ENCODE peak calls at places on chromosome 12, in nine cellular contexts. Y is A549, R is IMR-90, N is Panc1, S is lung, M is foreskin keratinocyte, D is spleen, U is MM.1S, X is heart left ventricle. Z is an unnamed sample. For H3K4me1, the result is how much of the 10 kb centered on the place peaks cover.

GRCh38 chr12:116813271-116814041 is 67.8 kb downstream of the HRK start:
- DNase-seq in M (peak), Y (no peak), X (no peak), S (no peak), D (no peak), N (no peak), U (no peak), R (peak), Z (no peak)

GRCh38 chr12:115370204-115370603 is 686.2 kb upstream of the TBX3 start:
- DNase-seq in S (no peak), Y (no peak), U (no peak), M (no peak), R (no peak), X (no peak), N (no peak), D (no peak), Z (no peak)

GRCh38 chr12:6264402-6265037 is 46.0 kb upstream of the PLEKHG6 start:
- DNase-seq in N (no peak), X (no peak), M (no peak), S (peak), R (no peak), Y (no peak), D (peak), U (no peak), Z (no peak)

GRCh38 chr12:59839514-59839913 is 243.7 kb downstream of the SLC16A7 start:
- DNase-seq in M (peak), X (no peak), S (no peak), N (no peak), U (no peak), Y (no peak), D (no peak), R (peak), Z (no peak)

GRCh38 chr12:89707992-89708792 is 446 bp downstream of the ATP2B1 start:
- DNase-seq in X (peak), M (no peak), R (peak), N (no peak), D (peak), S (peak), Y (peak), U (peak), Z (peak)

GRCh38 chr12:61009167-61009566 is 1251.0 kb upstream of the USP15 start:
- DNase-seq in X (no peak), U (no peak), Y (no peak), D (no peak), N (no peak), M (no peak), S (no peak), R (no peak), Z (no peak)

GRCh38 chr12:101697197-101697929 is at the start of gene CHPT1:
- DNase-seq in X (peak), R (peak), S (peak), U (peak), N (no peak), Y (peak), D (peak), M (no peak), Z (peak)

GRCh38 chr12:70919597-70920035 is 922 bp downstream of the PTPRR start:
- DNase-seq in S (no peak), Y (no peak), U (no peak), X (no peak), R (no peak), D (no peak), M (peak), N (no peak), Z (no peak)

GRCh38 chr12:22709292-22709691 is 84.3 kb downstream of the ETNK1 start:
- DNase-seq in M (peak), N (no peak), R (no peak), S (no peak), U (peak), D (no peak), Y (peak), X (no peak), Z (no peak)

GRCh38 chr12:55612646-55613045 is 24.0 kb upstream of the OR10P1 start:
- DNase-seq in M (no peak), X (no peak), D (no peak), S (no peak), R (no peak), U (peak), N (no peak), Y (no peak), Z (no peak)

GRCh38 chr12:55610598-55610997 is 26.1 kb upstream of the OR10P1 start:
- DNase-seq in X (no peak), U (no peak), Y (no peak), M (no peak), R (no peak), S (no peak), D (no peak), N (no peak), Z (no peak)

GRCh38 chr12:55619352-55620138 is 17.1 kb upstream of the OR10P1 start:
- DNase-seq in U (peak), M (peak), D (no peak), X (no peak), R (peak), N (peak), Y (peak), S (peak), Z (peak)

DNA sequence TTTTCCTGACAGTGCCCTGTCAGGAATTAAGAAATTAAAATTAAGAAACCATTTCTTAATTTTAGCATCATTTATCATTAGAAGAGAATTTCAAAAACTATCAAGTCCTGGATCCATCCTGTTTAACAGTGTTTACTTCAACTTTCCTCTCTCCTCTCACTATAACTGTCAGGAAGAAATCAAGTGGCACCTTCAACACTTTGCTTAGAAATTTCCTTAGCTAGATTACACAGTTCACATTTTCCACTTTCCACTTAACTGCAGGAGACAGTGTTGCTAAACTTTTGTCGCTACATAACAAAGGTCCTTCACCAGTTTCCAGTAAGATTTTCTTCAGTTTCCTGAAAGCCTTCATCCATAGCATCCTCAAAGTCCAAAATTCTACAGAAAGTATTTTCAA is 21.9 kb upstream of the OR10P1 start:
- DNase-seq in D (no peak), N (no peak), M (no peak), S (no peak), X (no peak), R (no peak), U (no peak), Y (no peak), Z (no peak)
- TF ChIP-seq CTCF in D (no peak), N (no peak), M (no peak), S (no peak), X (no peak), R (no peak), U (no peak), Y (no peak), Z (no peak)

DNA sequence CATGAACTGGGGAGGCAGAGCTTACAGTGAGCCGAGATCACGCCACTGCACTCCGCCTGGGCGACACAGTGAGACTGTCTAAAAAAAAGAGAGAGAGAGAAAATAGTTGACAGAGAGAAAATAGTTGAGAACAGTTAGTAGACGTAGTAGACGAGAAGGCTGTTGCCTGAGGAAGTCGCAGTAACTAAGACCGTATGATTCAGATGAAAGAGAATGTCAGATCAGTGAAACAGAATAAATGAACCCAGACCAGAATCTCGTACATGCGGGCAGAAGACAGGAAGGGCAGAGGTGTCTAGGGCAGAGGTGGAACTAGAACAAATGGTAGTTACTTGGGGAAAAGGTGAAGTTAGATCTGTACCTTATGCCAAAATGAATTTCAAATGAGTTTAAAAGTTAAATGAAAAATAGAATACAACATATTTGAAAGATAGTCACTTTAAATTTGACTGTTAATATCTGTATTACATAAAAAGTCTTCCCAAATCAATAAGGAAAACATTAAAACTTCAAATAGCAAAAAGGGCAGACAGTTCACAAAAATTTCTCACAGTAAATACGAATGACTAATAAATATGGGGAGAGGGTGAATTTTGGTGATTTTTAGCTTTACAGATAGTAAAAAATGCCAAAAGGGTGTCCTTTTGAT is 17.7 kb downstream of the MDM2 start:
- DNase-seq in Y (no peak), N (no peak), U (no peak), D (no peak), M (no peak), S (no peak), R (no peak), X (no peak), Z (no peak)
- H3K4me1 ChIP-seq in Y (under half), N (under half), U (under half), D (under half), M (under half), S (under half), R (under half), X (under half), Z (under half)

GRCh38 chr12:110372056-110372425 is 31.5 kb downstream of the ANAPC7 start:
- DNase-seq in S (no peak), X (no peak), U (no peak), N (no peak), M (no peak), Y (no peak), R (no peak), D (no peak), Z (no peak)

GRCh38 chr12:110370732-110371141 is 32.8 kb downstream of the ANAPC7 start:
- DNase-seq in D (peak), Y (no peak), N (no peak), U (no peak), S (no peak), M (peak), X (no peak), R (no peak), Z (no peak)

GRCh38 chr12:110371408-110372055 is 32.0 kb downstream of the ANAPC7 start:
- DNase-seq in U (no peak), S (peak), Y (no peak), R (no peak), D (peak), N (no peak), X (no peak), M (no peak), Z (no peak)

GRCh38 chr12:110367209-110367864 is 36.2 kb downstream of the ANAPC7 start:
- DNase-seq in X (no peak), N (no peak), S (no peak), M (no peak), Y (no peak), U (no peak), D (no peak), R (peak), Z (no peak)

DNA sequence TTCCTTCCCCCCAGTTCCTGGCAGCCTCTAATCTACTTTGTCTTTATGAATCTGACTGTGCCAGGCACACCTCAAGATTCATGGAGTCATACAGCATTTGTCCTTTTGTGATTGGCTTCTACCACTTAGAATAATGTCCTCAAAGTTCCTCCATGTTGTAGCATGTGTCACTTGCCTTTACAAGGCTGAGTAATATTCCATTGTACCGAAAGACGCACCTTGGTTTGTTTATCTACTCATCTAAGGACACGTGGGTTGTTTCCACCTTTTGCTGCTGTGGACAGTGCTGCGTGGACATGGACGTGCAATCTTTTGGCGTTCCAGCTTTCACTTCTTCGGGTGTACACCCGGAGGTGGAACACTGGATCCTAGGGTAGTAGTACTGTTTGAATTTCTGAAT is 33.5 kb downstream of the ANAPC7 start:
- DNase-seq in N (no peak), M (no peak), Y (no peak), S (no peak), U (no peak), R (no peak), X (no peak), D (no peak), Z (no peak)
- H3K27ac ChIP-seq in N (no peak), M (peak), Y (no peak), S (no peak), U (no peak), R (no peak), X (no peak), D (no peak), Z (no peak)

GRCh38 chr12:64694130-64695078 is 64.8 kb downstream of the GNS start:
- DNase-seq in N (no peak), S (no peak), R (no peak), U (no peak), Y (no peak), D (no peak), M (no peak), X (no peak), Z (no peak)

GRCh38 chr12:64691793-64692583 is 67.2 kb downstream of the GNS start:
- DNase-seq in M (no peak), R (peak), N (no peak), U (no peak), D (no peak), X (no peak), Y (no peak), S (no peak), Z (no peak)

GRCh38 chr12:64699504-64700115 is 59.6 kb downstream of the GNS start:
- DNase-seq in S (no peak), N (no peak), R (no peak), Y (no peak), X (no peak), U (no peak), D (peak), M (no peak), Z (no peak)

GRCh38 chr12:64695550-64695949 is 63.7 kb downstream of the GNS start:
- DNase-seq in R (no peak), S (no peak), N (no peak), X (no peak), Y (no peak), M (no peak), D (no peak), U (no peak), Z (no peak)

DNA sequence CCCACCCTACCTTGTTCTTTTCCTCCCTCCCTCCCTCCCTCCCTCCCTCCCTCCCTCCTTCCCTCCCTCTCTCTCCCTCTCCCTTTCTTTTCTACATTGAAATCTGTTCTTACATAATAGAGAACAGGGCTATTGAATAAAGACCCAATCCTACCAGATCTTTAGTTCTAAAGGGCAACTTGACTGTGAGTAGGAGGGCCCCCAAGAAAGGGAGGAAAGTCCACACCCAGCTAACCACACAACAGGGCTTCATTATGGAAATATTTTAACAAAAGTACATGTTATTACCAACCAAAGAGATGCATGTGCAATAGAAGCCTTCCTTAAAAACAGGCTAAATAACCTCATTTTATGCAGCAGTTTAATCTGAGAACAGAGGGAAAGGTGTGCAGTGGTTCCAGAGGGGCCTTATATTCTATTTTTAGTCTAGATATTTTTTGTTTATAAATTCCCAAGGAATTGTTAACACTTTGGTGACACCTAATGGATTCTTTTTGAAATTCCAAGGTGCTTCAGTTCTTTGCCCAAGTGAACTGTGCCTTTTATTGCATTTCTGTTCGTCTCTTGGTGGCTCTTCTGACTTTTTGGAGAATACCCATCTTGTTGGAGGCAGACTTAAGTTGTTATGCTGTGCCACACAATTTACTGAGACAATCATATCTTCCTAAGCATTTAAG is 63.0 kb downstream of the GNS start:
- DNase-seq in R (peak), Y (peak), N (no peak), X (no peak), U (no peak), S (no peak), D (no peak), M (no peak), Z (no peak)
- TF ChIP-seq CTCF in R (peak), Y (peak), N (peak), X (peak), U (no peak), S (no peak), D (no peak), M (peak), Z (no peak)

DNA sequence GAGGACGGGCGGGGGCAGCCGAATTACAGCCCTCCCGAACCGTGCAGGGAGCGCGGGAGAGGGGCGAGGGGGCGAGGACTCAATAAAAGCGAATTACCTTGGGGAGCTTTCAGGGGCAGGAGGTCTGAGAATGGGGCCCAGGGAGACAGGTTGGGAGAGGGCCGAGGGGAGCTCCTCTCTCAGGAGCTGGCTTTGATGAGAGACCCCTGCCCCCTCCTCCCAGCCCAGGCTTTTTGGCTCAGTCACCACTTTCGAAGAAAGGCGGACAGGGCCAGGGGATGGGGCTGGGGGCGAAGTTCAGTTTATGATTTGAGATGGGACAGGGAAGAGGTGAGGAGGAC is 783 bp downstream of the HOXC9 start:
- DNase-seq in M (no peak), U (no peak), D (no peak), Y (no peak), N (no peak), X (no peak), R (no peak), S (no peak), Z (no peak)
- H3K4me1 ChIP-seq in M (under half), U (under half), D (under half), Y (under half), N (under half), X (under half), R (under half), S (under half), Z (under half)

GRCh38 chr12:122460061-122460460 is 37.6 kb upstream of the CLIP1 start:
- DNase-seq in Y (no peak), N (no peak), X (no peak), M (no peak), R (no peak), D (no peak), U (no peak), S (no peak), Z (no peak)
- H3K27ac ChIP-seq in Y (peak), N (no peak), X (no peak), M (no peak), R (no peak), D (no peak), U (peak), S (no peak), Z (no peak)

DNA sequence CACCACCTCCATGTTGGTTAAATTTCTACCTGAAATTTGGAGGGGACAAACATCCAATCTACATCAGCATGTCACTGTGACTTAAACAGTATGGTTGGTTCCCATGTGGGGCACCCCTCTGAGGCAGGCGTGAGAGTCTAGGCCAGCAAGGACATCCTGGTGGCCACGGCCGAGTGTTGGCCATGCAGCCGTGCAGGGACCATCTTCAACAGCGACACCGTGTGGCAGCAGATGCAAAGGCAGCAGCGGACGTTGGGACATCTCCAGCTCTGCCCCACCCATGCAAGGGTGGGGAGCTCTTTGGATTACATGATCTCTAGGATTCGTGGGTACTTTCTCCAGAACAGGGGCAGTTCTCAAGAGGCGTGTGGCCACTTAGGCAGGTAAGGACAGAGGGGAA is 49.8 kb downstream of the NOC4L start:
- DNase-seq in D (no peak), M (no peak), R (no peak), N (no peak), S (no peak), U (no peak), Y (peak), X (no peak), Z (no peak)
- TF ChIP-seq CTCF in D (peak), M (peak), R (no peak), N (no peak), S (no peak), U (peak), Y (peak), X (no peak), Z (no peak)

Z was measured in CD8-positive, alpha-beta T cell.